ENCODE peak calls at places on chromosomes 4 and X, in eight cellular contexts. One of them, this sample, is unnamed.

GRCh38 chrX:76454456-76454927 is 27.0 kb downstream of the MAGEE1 start:
- DNase-seq in RWPE1: no peak
- DNase-seq in Peyer's patch: no peak
- DNase-seq in GM23338: peak
- DNase-seq in epithelial cell of esophagus: peak
- DNase-seq in neural crest cell: no peak
- DNase-seq in K562: peak
- DNase-seq in heart left ventricle: no peak
- DNase-seq in this sample: peak

GRCh38 chrX:111098874-111099273 is 2.9 kb downstream of the PAK3 start:
- DNase-seq in RWPE1: no peak
- DNase-seq in neural crest cell: peak
- DNase-seq in GM23338: peak
- DNase-seq in heart left ventricle: peak
- DNase-seq in Peyer's patch: no peak
- DNase-seq in K562: peak
- DNase-seq in epithelial cell of esophagus: peak
- DNase-seq in this sample: peak

GRCh38 chrX:118254611-118255010 is 91.3 kb upstream of the WDR44 start:
- DNase-seq in neural crest cell: peak
- DNase-seq in RWPE1: peak
- DNase-seq in epithelial cell of esophagus: peak
- DNase-seq in heart left ventricle: no peak
- DNase-seq in K562: peak
- DNase-seq in GM23338: peak
- DNase-seq in Peyer's patch: no peak
- DNase-seq in this sample: peak

GRCh38 chr4:6951880-6952381 is 42.3 kb downstream of the TBC1D14 start:
- DNase-seq in neural crest cell: no peak
- DNase-seq in epithelial cell of esophagus: no peak
- DNase-seq in GM23338: no peak
- DNase-seq in K562: peak
- DNase-seq in RWPE1: no peak
- DNase-seq in Peyer's patch: no peak
- DNase-seq in heart left ventricle: no peak
- DNase-seq in this sample: no peak

GRCh38 chr4:89482248-89482647 is 174.6 kb upstream of the GPRIN3 start:
- DNase-seq in GM23338: peak
- DNase-seq in K562: peak
- DNase-seq in Peyer's patch: no peak
- DNase-seq in neural crest cell: no peak
- DNase-seq in epithelial cell of esophagus: peak
- DNase-seq in RWPE1: peak
- DNase-seq in heart left ventricle: no peak
- DNase-seq in this sample: peak

GRCh38 chrX:108217877-108218276 is 126.3 kb downstream of the ATG4A start:
- DNase-seq in RWPE1: no peak
- DNase-seq in heart left ventricle: no peak
- DNase-seq in epithelial cell of esophagus: no peak
- DNase-seq in Peyer's patch: no peak
- DNase-seq in neural crest cell: no peak
- DNase-seq in GM23338: no peak
- DNase-seq in K562: no peak
- DNase-seq in this sample: no peak

GRCh38 chrX:40278340-40279090 is 180.8 kb upstream of the BCOR start:
- DNase-seq in heart left ventricle: no peak
- DNase-seq in RWPE1: no peak
- DNase-seq in neural crest cell: no peak
- DNase-seq in GM23338: no peak
- DNase-seq in epithelial cell of esophagus: no peak
- DNase-seq in Peyer's patch: no peak
- DNase-seq in K562: no peak
- DNase-seq in this sample: no peak

GRCh38 chr4:35500812-35501211 is 743.5 kb downstream of the ARAP2 start:
- DNase-seq in heart left ventricle: no peak
- DNase-seq in K562: no peak
- DNase-seq in Peyer's patch: no peak
- DNase-seq in neural crest cell: no peak
- DNase-seq in epithelial cell of esophagus: peak
- DNase-seq in GM23338: no peak
- DNase-seq in RWPE1: no peak
- DNase-seq in this sample: no peak

GRCh38 chr4:47686294-47686872 is 151.5 kb downstream of the CORIN start:
- DNase-seq in heart left ventricle: peak
- DNase-seq in RWPE1: peak
- DNase-seq in K562: peak
- DNase-seq in Peyer's patch: no peak
- DNase-seq in neural crest cell: peak
- DNase-seq in GM23338: peak
- DNase-seq in epithelial cell of esophagus: peak
- DNase-seq in this sample: peak

GRCh38 chr4:52780206-52780605 is 29.0 kb upstream of the ERVMER34-1 start:
- DNase-seq in Peyer's patch: no peak
- DNase-seq in heart left ventricle: no peak
- DNase-seq in GM23338: no peak
- DNase-seq in K562: no peak
- DNase-seq in neural crest cell: no peak
- DNase-seq in RWPE1: no peak
- DNase-seq in epithelial cell of esophagus: peak
- DNase-seq in this sample: peak

GRCh38 chr4:2934077-2934812 is 29.0 kb downstream of the NOP14 start:
- DNase-seq in K562: peak
- DNase-seq in RWPE1: no peak
- DNase-seq in GM23338: peak
- DNase-seq in neural crest cell: peak
- DNase-seq in heart left ventricle: peak
- DNase-seq in Peyer's patch: peak
- DNase-seq in epithelial cell of esophagus: peak
- DNase-seq in this sample: peak

GRCh38 chr4:154779362-154779947 is 1.6 kb upstream of the RBM46 start:
- DNase-seq in K562: no peak
- DNase-seq in heart left ventricle: no peak
- DNase-seq in neural crest cell: no peak
- DNase-seq in Peyer's patch: no peak
- DNase-seq in RWPE1: peak
- DNase-seq in GM23338: peak
- DNase-seq in epithelial cell of esophagus: peak
- DNase-seq in this sample: peak

GRCh38 chr4:126364290-126364978 is 1049.7 kb downstream of the FAT4 start:
- DNase-seq in epithelial cell of esophagus: no peak
- DNase-seq in RWPE1: no peak
- DNase-seq in GM23338: no peak
- DNase-seq in Peyer's patch: no peak
- DNase-seq in K562: no peak
- DNase-seq in heart left ventricle: no peak
- DNase-seq in neural crest cell: no peak
- DNase-seq in this sample: peak

GRCh38 chrX:53831662-53832635 is 145.4 kb upstream of the HUWE1 start:
- DNase-seq in neural crest cell: peak
- DNase-seq in K562: peak
- DNase-seq in epithelial cell of esophagus: peak
- DNase-seq in RWPE1: peak
- DNase-seq in GM23338: peak
- DNase-seq in Peyer's patch: no peak
- DNase-seq in heart left ventricle: no peak
- DNase-seq in this sample: peak

GRCh38 chr4:108443585-108443984 is 176.8 kb upstream of the RPL34 start:
- DNase-seq in heart left ventricle: no peak
- DNase-seq in GM23338: no peak
- DNase-seq in epithelial cell of esophagus: no peak
- DNase-seq in RWPE1: no peak
- DNase-seq in Peyer's patch: no peak
- DNase-seq in K562: no peak
- DNase-seq in neural crest cell: no peak
- DNase-seq in this sample: no peak

GRCh38 chrX:36961590-36961989 is 46.6 kb upstream of the FAM47C start:
- DNase-seq in heart left ventricle: no peak
- DNase-seq in Peyer's patch: no peak
- DNase-seq in GM23338: no peak
- DNase-seq in RWPE1: no peak
- DNase-seq in epithelial cell of esophagus: no peak
- DNase-seq in neural crest cell: no peak
- DNase-seq in K562: no peak
- DNase-seq in this sample: no peak
- TF ChIP-seq CTCF in heart left ventricle: no peak
- TF ChIP-seq CTCF in Peyer's patch: no peak
- TF ChIP-seq CTCF in GM23338: peak
- TF ChIP-seq CTCF in RWPE1: no peak
- TF ChIP-seq CTCF in epithelial cell of esophagus: no peak
- TF ChIP-seq CTCF in neural crest cell: peak
- TF ChIP-seq CTCF in K562: no peak
- TF ChIP-seq CTCF in this sample: no peak

GRCh38 chrX:135629342-135629741 is 84.1 kb upstream of the CT45A1 start:
- DNase-seq in GM23338: no peak
- DNase-seq in K562: no peak
- DNase-seq in heart left ventricle: no peak
- DNase-seq in RWPE1: no peak
- DNase-seq in Peyer's patch: no peak
- DNase-seq in neural crest cell: no peak
- DNase-seq in epithelial cell of esophagus: no peak
- DNase-seq in this sample: no peak

DNA sequence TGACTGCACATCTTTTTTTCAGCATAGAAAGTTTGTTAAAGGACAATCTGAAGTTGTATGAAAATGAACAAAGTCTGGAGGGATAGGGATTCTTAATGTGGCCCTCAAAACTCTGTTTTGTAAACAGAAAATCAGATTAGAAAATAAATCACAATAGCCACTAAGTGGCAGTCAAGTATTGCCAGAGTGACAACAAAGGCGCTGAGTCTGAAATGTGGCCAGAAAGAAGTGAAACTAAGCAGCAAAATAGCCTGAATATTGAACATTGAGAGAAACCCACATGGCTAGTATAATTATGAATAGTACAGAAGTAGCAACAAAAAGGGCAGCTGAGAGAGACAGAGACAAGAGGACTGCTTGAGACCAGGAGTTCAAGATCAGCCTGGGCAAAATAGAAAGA is 81.1 kb upstream of the CT45A1 start:
- DNase-seq in RWPE1: no peak
- DNase-seq in K562: no peak
- DNase-seq in neural crest cell: no peak
- DNase-seq in epithelial cell of esophagus: no peak
- DNase-seq in Peyer's patch: no peak
- DNase-seq in heart left ventricle: no peak
- DNase-seq in GM23338: no peak
- DNase-seq in this sample: no peak
- TF ChIP-seq CTCF in RWPE1: no peak
- TF ChIP-seq CTCF in K562: peak
- TF ChIP-seq CTCF in neural crest cell: no peak
- TF ChIP-seq CTCF in epithelial cell of esophagus: no peak
- TF ChIP-seq CTCF in Peyer's patch: no peak
- TF ChIP-seq CTCF in heart left ventricle: no peak
- TF ChIP-seq CTCF in GM23338: peak
- TF ChIP-seq CTCF in this sample: no peak

DNA sequence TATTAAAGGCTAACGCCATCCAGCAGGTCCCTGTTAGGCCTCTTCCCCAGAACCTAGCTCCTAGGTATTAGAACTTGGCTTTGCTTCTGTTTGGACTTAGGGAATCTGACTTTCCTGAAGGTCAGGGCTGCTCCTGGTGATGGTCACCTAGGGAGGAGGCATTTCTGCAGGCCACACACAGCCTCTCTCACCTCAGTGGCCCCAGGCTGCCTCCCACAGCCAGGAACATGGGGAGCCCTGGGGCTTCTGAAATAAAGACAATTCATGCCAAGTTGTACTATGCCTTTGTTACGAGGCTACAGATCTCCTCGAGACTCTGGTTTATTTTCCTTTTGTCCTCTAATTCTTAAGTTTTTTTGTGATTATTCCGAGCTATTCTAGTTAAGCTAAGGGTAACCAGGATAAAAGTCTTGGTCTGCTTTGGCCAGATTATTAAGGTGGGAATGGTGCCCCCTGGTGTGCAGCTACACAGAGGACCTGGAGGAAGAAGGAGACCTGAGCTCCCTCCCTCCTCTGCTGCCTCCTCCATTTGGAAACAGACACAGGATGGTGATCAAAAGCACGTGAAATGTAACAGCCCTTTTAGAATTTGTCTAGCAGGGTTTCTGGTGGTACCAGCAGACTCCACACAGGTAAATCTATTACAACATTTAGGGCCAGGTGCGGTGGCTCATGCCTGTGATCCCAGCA is 131.0 kb downstream of the DCLK2 start:
- DNase-seq in K562: peak
- DNase-seq in Peyer's patch: no peak
- DNase-seq in neural crest cell: peak
- DNase-seq in GM23338: peak
- DNase-seq in epithelial cell of esophagus: peak
- DNase-seq in heart left ventricle: peak
- DNase-seq in RWPE1: peak
- DNase-seq in this sample: peak
- TF ChIP-seq CTCF in K562: peak
- TF ChIP-seq CTCF in Peyer's patch: peak
- TF ChIP-seq CTCF in neural crest cell: peak
- TF ChIP-seq CTCF in GM23338: peak
- TF ChIP-seq CTCF in epithelial cell of esophagus: peak
- TF ChIP-seq CTCF in heart left ventricle: peak
- TF ChIP-seq CTCF in RWPE1: peak
- TF ChIP-seq CTCF in this sample: peak

DNA sequence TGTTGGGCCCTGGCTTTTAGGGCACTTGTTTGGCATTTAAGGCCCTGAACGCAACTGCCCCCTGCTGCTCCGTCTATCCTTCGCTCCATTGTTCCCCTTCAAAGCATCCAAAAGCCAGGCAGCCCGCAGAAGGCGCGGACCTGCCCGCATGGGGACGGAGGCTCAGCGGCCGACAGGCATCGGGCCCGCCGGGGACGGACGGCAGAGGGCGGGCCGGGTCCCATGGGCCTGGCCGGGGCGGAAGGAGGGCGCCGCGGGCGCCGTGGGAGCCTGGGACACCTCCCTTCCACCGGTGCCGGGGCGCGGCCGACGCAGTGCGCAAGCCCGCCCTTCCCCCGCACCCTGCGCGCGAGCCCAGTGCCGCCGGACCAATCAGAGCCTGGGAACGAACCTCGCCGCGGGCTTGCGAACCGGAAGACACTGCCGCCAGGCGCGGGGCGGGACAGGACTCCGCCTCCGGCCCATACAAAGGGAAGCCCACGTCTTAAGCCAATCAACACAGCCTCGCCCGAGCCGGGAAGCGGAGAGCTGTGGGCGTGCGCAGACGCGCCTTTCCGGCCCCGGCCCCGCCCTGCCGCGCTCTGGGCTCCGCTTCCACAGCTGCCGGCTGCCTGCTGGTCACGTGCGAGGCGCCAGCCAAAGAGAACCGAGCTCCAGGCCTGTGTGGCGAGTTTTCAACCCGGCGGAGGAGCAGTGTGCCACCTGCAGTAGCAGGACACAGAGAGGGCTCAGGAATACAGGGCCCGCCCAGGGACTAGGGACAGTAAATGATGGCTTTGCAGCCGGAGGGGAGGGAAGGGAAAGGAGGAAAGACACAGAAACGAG is 2.1 kb upstream of the ARHGAP4 start:
- DNase-seq in epithelial cell of esophagus: peak
- DNase-seq in neural crest cell: peak
- DNase-seq in RWPE1: peak
- DNase-seq in K562: peak
- DNase-seq in GM23338: peak
- DNase-seq in Peyer's patch: peak
- DNase-seq in heart left ventricle: peak
- DNase-seq in this sample: peak
- TF ChIP-seq CTCF in epithelial cell of esophagus: no peak
- TF ChIP-seq CTCF in neural crest cell: no peak
- TF ChIP-seq CTCF in RWPE1: peak
- TF ChIP-seq CTCF in K562: no peak
- TF ChIP-seq CTCF in GM23338: peak
- TF ChIP-seq CTCF in Peyer's patch: peak
- TF ChIP-seq CTCF in heart left ventricle: peak
- TF ChIP-seq CTCF in this sample: peak

This sample was measured in MCF 10A.